ENCODE peak calls at places on chromosome 1, in five cellular contexts. C is neuronal stem cell; L is effector memory CD4-positive, alpha-beta T cell; Y is lower lobe of right lung; K is heart left ventricle. T is an unnamed sample.

GRCh38 chr1:23273450-23274133 is 56.3 kb upstream of the HTR1D start:
- DNase-seq in K (no peak), Y (no peak), C (no peak), L (no peak), T (no peak)

GRCh38 chr1:181104790-181105133 is 16.3 kb downstream of the IER5 start:
- DNase-seq in K (peak; percentile 59), L (peak; percentile 25), Y (peak; percentile 70), C (peak; percentile 85), T (no peak)

GRCh38 chr1:45870500-45870899 is 67.1 kb downstream of the MAST2 start:
- DNase-seq in K (no peak), C (no peak), Y (no peak), L (no peak), T (no peak)

GRCh38 chr1:200206340-200206739 is 178.8 kb downstream of the NR5A2 start:
- DNase-seq in K (no peak), Y (no peak), C (no peak), L (no peak), T (no peak)

GRCh38 chr1:41486053-41486891 is 1.8 kb upstream of the EDN2 start:
- DNase-seq in C (peak; percentile 72), K (peak; percentile 12), Y (peak; percentile 36), L (no peak), T (peak; percentile 55)

GRCh38 chr1:231792634-231793033 is 166.0 kb downstream of the DISC1 start:
- DNase-seq in C (no peak), K (no peak), L (no peak), Y (no peak), T (no peak)

GRCh38 chr1:107954121-107954520 is 10.9 kb downstream of the VAV3 start:
- DNase-seq in L (no peak), K (no peak), Y (no peak), C (no peak), T (no peak)

GRCh38 chr1:43853161-43853921 is 80.3 kb upstream of the ARTN start:
- DNase-seq in Y (peak; percentile 83), C (no peak), K (peak; percentile 73), L (no peak), T (peak; percentile 89)

GRCh38 chr1:181112071-181112929 is 23.8 kb downstream of the IER5 start:
- DNase-seq in L (no peak), K (peak; percentile 76), Y (peak; percentile 80), C (no peak), T (no peak)

GRCh38 chr1:71861022-71861421 is 421.3 kb downstream of the NEGR1 start:
- DNase-seq in Y (no peak), L (no peak), K (no peak), C (no peak), T (no peak)

GRCh38 chr1:24541711-24542346 is 14.1 kb upstream of the NCMAP start:
- DNase-seq in C (no peak), L (no peak), Y (no peak), K (no peak), T (no peak)

GRCh38 chr1:9260086-9260766 is 25.7 kb downstream of the H6PD start:
- DNase-seq in L (no peak), C (no peak), K (no peak), Y (no peak), T (no peak)

GRCh38 chr1:224107282-224107625 is 6.7 kb upstream of the FBXO28 start:
- DNase-seq in Y (no peak), L (no peak), K (no peak), C (no peak), T (no peak)

GRCh38 chr1:224203243-224204016 is 20.4 kb downstream of the DEGS1 start:
- DNase-seq in Y (peak; percentile 74), C (no peak), L (no peak), K (peak; percentile 73), T (peak; percentile 84)

GRCh38 chr1:94736549-94736948 is 83.6 kb upstream of the SLC44A3 start:
- DNase-seq in C (no peak), K (no peak), L (no peak), Y (no peak), T (no peak)

GRCh38 chr1:57761628-57762027 is 337.8 kb upstream of the DAB1 start:
- DNase-seq in C (no peak), Y (no peak), K (no peak), L (no peak), T (no peak)

GRCh38 chr1:54324031-54324654 is 82.1 kb downstream of the SSBP3 start:
- DNase-seq in Y (no peak), C (no peak), K (peak; percentile 50), L (no peak), T (no peak)

GRCh38 chr1:185444651-185445050 is 127.6 kb upstream of the IVNS1ABP start:
- DNase-seq in L (no peak), K (no peak), Y (no peak), C (no peak), T (no peak)

GRCh38 chr1:56436912-56437403 is 142.4 kb downstream of the PLPP3 start:
- DNase-seq in K (no peak), Y (no peak), L (no peak), C (peak; percentile 88), T (no peak)

GRCh38 chr1:198669023-198669698 is 30.3 kb downstream of the PTPRC start:
- DNase-seq in Y (no peak), L (no peak), K (no peak), C (no peak), T (peak; percentile 40)

GRCh38 chr1:151721788-151722510 is 627 bp downstream of the RIIAD1 start:
- DNase-seq in L (no peak), K (no peak), C (no peak), Y (no peak), T (no peak)

GRCh38 chr1:154405762-154406571 is 824 bp downstream of the IL6R start:
- DNase-seq in Y (peak; percentile 79), L (peak; percentile 33), K (peak; percentile 91), C (peak; percentile 24), T (peak; percentile 91)

GRCh38 chr1:6191968-6192367 is 7.4 kb downstream of the RPL22 start:
- DNase-seq in C (no peak), Y (no peak), L (no peak), K (no peak), T (no peak)

GRCh38 chr1:92184632-92185031 is 33.1 kb upstream of the C1orf146 start:
- DNase-seq in K (no peak), L (no peak), Y (no peak), C (no peak), T (no peak)

GRCh38 chr1:27724961-27725373 is 794 bp upstream of the FAM76A start:
- DNase-seq in C (no peak), Y (peak; percentile 60), L (no peak), K (peak; percentile 33), T (peak; percentile 84)

GRCh38 chr1:107965112-107965991 is at the start of gene VAV3:
- DNase-seq in K (peak; percentile 90), Y (peak; percentile 84), L (no peak), C (peak; percentile 84), T (peak; percentile 94)

GRCh38 chr1:51553911-51554310 is 34.8 kb upstream of the EPS15 start:
- DNase-seq in C (no peak), L (no peak), Y (no peak), K (no peak), T (no peak)

GRCh38 chr1:203316626-203317093 is 11.3 kb downstream of the BTG2 start:
- DNase-seq in K (no peak), C (no peak), Y (no peak), L (no peak), T (no peak)
- H3K4me1 ChIP-seq in K (peaks cover 26% of the 10 kb centered on the region), C (peaks cover 4% of the 10 kb centered on the region), Y (peaks cover 51% of the 10 kb centered on the region), L (peaks cover 24% of the 10 kb centered on the region), T (peaks cover 28% of the 10 kb centered on the region)

GRCh38 chr1:150151291-150152181 is 1.8 kb downstream of the PLEKHO1 start:
- DNase-seq in C (no peak), K (peak; percentile 42), Y (no peak), L (peak; percentile 57), T (peak; percentile 94)

GRCh38 chr1:150152182-150152536 is 2.4 kb downstream of the PLEKHO1 start:
- DNase-seq in K (no peak), L (no peak), Y (no peak), C (no peak), T (no peak)

GRCh38 chr1:150150511-150151021 is 850 bp downstream of the PLEKHO1 start:
- DNase-seq in K (peak; percentile 51), L (no peak), Y (peak; percentile 61), C (no peak), T (peak; percentile 88)

GRCh38 chr1:150154143-150154542 is 4.4 kb downstream of the PLEKHO1 start:
- DNase-seq in L (no peak), K (no peak), Y (no peak), C (no peak), T (no peak)

GRCh38 chr1:150152772-150153461 is 3.2 kb downstream of the PLEKHO1 start:
- DNase-seq in C (no peak), K (no peak), Y (peak; percentile 59), L (no peak), T (no peak)
- H3K4me1 ChIP-seq in C (peaks cover 17% of the 10 kb centered on the region), K (peaks cover 79% of the 10 kb centered on the region), Y (peaks cover 41% of the 10 kb centered on the region), L (peaks cover 6% of the 10 kb centered on the region), T (peaks cover 36% of the 10 kb centered on the region)

DNA sequence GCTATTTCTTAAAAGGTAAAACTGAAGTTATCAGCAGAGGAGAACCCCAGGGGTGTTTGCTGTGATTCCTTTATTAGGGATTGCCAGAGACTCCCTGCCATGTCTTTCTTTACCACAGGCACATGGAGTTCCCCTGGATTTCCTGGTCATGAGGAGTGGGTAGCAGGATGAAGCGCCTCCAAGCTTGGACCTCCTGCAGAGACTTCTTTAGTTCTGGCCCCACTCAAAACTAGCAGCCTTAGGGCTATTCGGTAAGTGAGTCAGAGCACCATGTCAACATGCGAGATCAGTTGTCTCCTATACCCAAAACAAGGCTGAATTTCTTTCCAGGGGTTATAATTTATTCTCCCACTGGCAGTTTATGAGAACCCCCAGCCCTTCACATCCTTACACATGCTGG is 179.4 kb downstream of the GIPC2 start:
- DNase-seq in K (no peak), Y (no peak), L (no peak), C (no peak), T (no peak)
- H3K4me1 ChIP-seq in K (no peaks in the 10 kb centered on the region), Y (no peaks in the 10 kb centered on the region), L (no peaks in the 10 kb centered on the region), C (no peaks in the 10 kb centered on the region), T (no peaks in the 10 kb centered on the region)

GRCh38 chr1:86714159-86714558 is 9.8 kb downstream of the SH3GLB1 start:
- DNase-seq in K (no peak), L (no peak), Y (no peak), C (no peak), T (no peak)
- H3K4me1 ChIP-seq in K (peaks cover 81% of the 10 kb centered on the region), L (peaks cover 3% of the 10 kb centered on the region), Y (peaks cover 63% of the 10 kb centered on the region), C (no peaks in the 10 kb centered on the region), T (peaks cover 85% of the 10 kb centered on the region)

T was measured in spleen.